ENCODE peak calls at places on chromosome 12, in ten cellular contexts. X is fibroblast of gingiva; W is mesenchymal stem cell; A is glutamatergic neuron; N is kidney epithelial cell; D is activated naive CD4-positive, alpha-beta T cell; S is BJ; M is LoVo; C is stimulated activated CD8-positive, alpha-beta memory T cell treated with anti-CD3 and anti-CD28 coated beads, Interleukin-7, amount 100 ng/mL, for 1 hour; J is NCI-H345. O is an unnamed sample.

GRCh38 chr12:63353559-63353958 is 202.6 kb upstream of the AVPR1A start:
- DNase-seq in X (no peak), W (no peak), A (no peak), N (peak; percentile 4), D (no peak), S (no peak), M (peak; percentile 22), C (no peak), J (peak; percentile 31), O (no peak)

GRCh38 chr12:49806321-49806813 is 21.8 kb downstream of the NCKAP5L start:
- DNase-seq in X (no peak), W (no peak), A (no peak), N (no peak), D (no peak), S (no peak), M (no peak), C (no peak), J (no peak), O (no peak)

GRCh38 chr12:105100207-105100985 is 7.1 kb upstream of the WASHC4 start:
- DNase-seq in X (peak; percentile 59), W (peak; percentile 80), A (no peak), N (no peak), D (no peak), S (no peak), M (peak; percentile 55), C (no peak), J (no peak), O (no peak)

GRCh38 chr12:123149828-123150272 is 1.0 kb downstream of the PITPNM2 start:
- DNase-seq in X (no peak), W (no peak), A (no peak), N (no peak), D (no peak), S (no peak), M (no peak), C (no peak), J (no peak), O (peak; percentile 6)

GRCh38 chr12:18439541-18439940 is 178.2 kb downstream of the PIK3C2G start:
- DNase-seq in X (no peak), W (peak; percentile 44), A (no peak), N (no peak), D (no peak), S (no peak), M (no peak), C (no peak), J (no peak), O (no peak)

GRCh38 chr12:65308601-65309071 is 30.2 kb downstream of the MSRB3 start:
- DNase-seq in X (no peak), W (peak; percentile 28), A (no peak), N (no peak), D (no peak), S (peak; percentile 34), M (no peak), C (no peak), J (no peak), O (no peak)

GRCh38 chr12:65300679-65301349 is 22.3 kb downstream of the MSRB3 start:
- DNase-seq in X (no peak), W (peak; percentile 67), A (peak; percentile 37), N (no peak), D (no peak), S (no peak), M (peak; percentile 24), C (no peak), J (no peak), O (peak; percentile 12)

GRCh38 chr12:33614630-33615029 is 175.0 kb upstream of the SYT10 start:
- DNase-seq in X (no peak), W (no peak), A (no peak), N (no peak), D (no peak), S (no peak), M (no peak), C (no peak), J (no peak), O (no peak)

GRCh38 chr12:80912906-80913769 is 24.6 kb downstream of the LIN7A start:
- DNase-seq in X (no peak), W (no peak), A (no peak), N (no peak), D (no peak), S (no peak), M (no peak), C (no peak), J (no peak), O (no peak)

GRCh38 chr12:113361574-113362370 is 3.4 kb downstream of the PLBD2 start:
- DNase-seq in X (peak; percentile 69), W (no peak), A (no peak), N (no peak), D (no peak), S (no peak), M (no peak), C (no peak), J (no peak), O (no peak)

GRCh38 chr12:5567021-5567744 is 135.3 kb downstream of the NTF3 start:
- DNase-seq in X (no peak), W (peak; percentile 29), A (peak; percentile 82), N (no peak), D (no peak), S (no peak), M (no peak), C (no peak), J (peak; percentile 72), O (no peak)

GRCh38 chr12:75641031-75641780 is 129.8 kb upstream of the KRR1 start:
- DNase-seq in X (peak; percentile 65), W (peak; percentile 87), A (no peak), N (peak; percentile 96), D (no peak), S (peak; percentile 42), M (peak; percentile 86), C (peak; percentile 8), J (no peak), O (no peak)

GRCh38 chr12:49882248-49882850 is 21.4 kb downstream of the FAIM2 start:
- DNase-seq in X (no peak), W (no peak), A (no peak), N (no peak), D (no peak), S (no peak), M (no peak), C (no peak), J (no peak), O (no peak)

GRCh38 chr12:96195845-96196451 is 1.8 kb downstream of the ELK3 start:
- DNase-seq in X (peak; percentile 33), W (peak; percentile 87), A (no peak), N (no peak), D (peak; percentile 30), S (no peak), M (no peak), C (no peak), J (no peak), O (peak; percentile 32)

GRCh38 chr12:72974954-72975555 is 702.9 kb downstream of the TRHDE start:
- DNase-seq in X (no peak), W (no peak), A (no peak), N (no peak), D (no peak), S (no peak), M (no peak), C (no peak), J (no peak), O (no peak)

GRCh38 chr12:49946086-49946485 is 4.5 kb upstream of the AQP2 start:
- DNase-seq in X (no peak), W (no peak), A (no peak), N (no peak), D (no peak), S (no peak), M (no peak), C (no peak), J (no peak), O (no peak)

GRCh38 chr12:132390287-132391076 is 61.1 kb upstream of the GALNT9 start:
- DNase-seq in X (no peak), W (no peak), A (no peak), N (no peak), D (no peak), S (no peak), M (no peak), C (no peak), J (no peak), O (no peak)